ENCODE peak calls at places on chromosomes 4 and X, in nine cellular contexts. V is AG09319, O is left ventricle myocardium inferior, I is heart left ventricle, R is fibroblast of lung, H is Peyer's patch, G is heart right ventricle, U is ovary, W is H9. J is an unnamed sample.
A peak's percentile ranks its signal among the peaks of the same experiment; 100 is the strongest.

GRCh38 chr4:25927361-25928040 is 13.5 kb downstream of the SMIM20 start:
- DNase-seq in U (no peak), R (no peak), H (no peak), W (no peak), O (no peak), G (no peak), V (no peak), I (no peak), J (no peak)

GRCh38 chr4:78768447-78769177 is 7.5 kb upstream of the BMP2K start:
- DNase-seq in R (peak; percentile 53), U (no peak), O (no peak), I (no peak), G (no peak), V (no peak), H (peak; percentile 61), W (no peak), J (no peak)

GRCh38 chr4:43776371-43776770 is 672.2 kb downstream of the KCTD8 start:
- DNase-seq in O (no peak), G (no peak), U (no peak), I (no peak), R (peak; percentile 19), H (no peak), W (no peak), V (no peak), J (no peak)

GRCh38 chrX:12309040-12309732 is 170.9 kb downstream of the FRMPD4 start:
- DNase-seq in R (no peak), H (no peak), W (no peak), V (no peak), I (no peak), G (no peak), O (no peak), U (no peak), J (no peak)

GRCh38 chr4:185304944-185305690 is 90.6 kb downstream of the LRP2BP start:
- DNase-seq in O (no peak), V (no peak), G (no peak), I (no peak), W (peak; percentile 69), U (no peak), H (peak; percentile 51), R (peak; percentile 45), J (no peak)

GRCh38 chrX:138996268-138996667 is 284.8 kb upstream of the FGF13 start:
- DNase-seq in U (no peak), G (no peak), H (no peak), O (no peak), W (no peak), I (no peak), V (no peak), R (no peak), J (no peak)

GRCh38 chr4:39825741-39826231 is 127.8 kb downstream of the UBE2K start:
- DNase-seq in O (no peak), U (no peak), I (no peak), W (no peak), V (no peak), R (peak; percentile 54), G (no peak), H (no peak), J (no peak)

GRCh38 chr4:77433102-77433733 is 172.4 kb upstream of the CXCL13 start:
- DNase-seq in G (no peak), O (no peak), W (peak; percentile 39), V (peak; percentile 25), I (no peak), U (no peak), H (no peak), R (peak; percentile 35), J (peak; percentile 53)

GRCh38 chr4:24209131-24209530 is 319.3 kb upstream of the PPARGC1A start:
- DNase-seq in H (no peak), U (no peak), V (no peak), W (no peak), G (no peak), R (no peak), O (no peak), I (no peak), J (no peak)

GRCh38 chr4:48939785-48940184 is 33.2 kb upstream of the OCIAD2 start:
- DNase-seq in O (no peak), H (no peak), R (peak; percentile 52), U (no peak), V (no peak), I (no peak), G (no peak), W (no peak), J (no peak)

GRCh38 chrX:17706676-17707075 is 30.6 kb upstream of the SCML1 start:
- DNase-seq in G (no peak), U (no peak), H (no peak), W (no peak), I (no peak), O (no peak), R (peak; percentile 59), V (peak; percentile 38), J (no peak)

GRCh38 chr4:20538922-20539321 is 161.3 kb upstream of the PACRGL start:
- DNase-seq in H (no peak), V (no peak), U (no peak), O (no peak), W (no peak), I (no peak), R (no peak), G (no peak), J (no peak)

GRCh38 chrX:140274761-140275525 is 229.9 kb downstream of the SOX3 start:
- DNase-seq in V (no peak), W (peak; percentile 34), O (no peak), G (no peak), U (no peak), R (peak; percentile 60), H (no peak), I (no peak), J (no peak)

GRCh38 chr4:99945718-99946345 is 586 bp downstream of the DNAJB14 start:
- DNase-seq in U (no peak), H (no peak), R (peak; percentile 36), V (no peak), G (no peak), W (no peak), I (no peak), O (no peak), J (peak; percentile 26)

GRCh38 chr4:64799751-64800150 is 390.5 kb upstream of the TECRL start:
- DNase-seq in G (no peak), I (no peak), W (peak; percentile 34), O (no peak), R (no peak), U (no peak), V (no peak), H (no peak), J (no peak)

GRCh38 chr4:4361883-4362282 is 25.0 kb upstream of the NSG1 start:
- DNase-seq in H (no peak), I (no peak), U (no peak), W (no peak), R (no peak), G (no peak), O (no peak), V (no peak), J (no peak)

GRCh38 chr4:71473541-71474240 is 134.9 kb downstream of the SLC4A4 start:
- DNase-seq in W (no peak), G (no peak), O (no peak), V (no peak), U (no peak), I (no peak), H (no peak), R (no peak), J (no peak)

GRCh38 chr4:7557447-7557846 is 122.7 kb upstream of the PSAPL1 start:
- DNase-seq in H (no peak), I (no peak), V (peak; percentile 2), G (no peak), R (peak; percentile 35), O (no peak), W (no peak), U (no peak), J (no peak)

GRCh38 chrX:113741744-113742143 is 842.1 kb upstream of the HTR2C start:
- DNase-seq in U (no peak), O (no peak), R (no peak), V (peak; percentile 22), W (no peak), I (no peak), H (no peak), G (no peak), J (no peak)
- TF ChIP-seq CTCF in U (no peak), O (no peak), R (no peak), V (peak; percentile 43), W (peak; percentile 65), I (no peak), H (no peak), G (no peak), J (no peak)

GRCh38 chrX:13499736-13500135 is 69.7 kb upstream of the EGFL6 start:
- DNase-seq in H (no peak), O (no peak), G (no peak), I (no peak), W (no peak), R (no peak), U (no peak), V (no peak), J (no peak)
- TF ChIP-seq CTCF in H (no peak), O (no peak), G (no peak), I (no peak), W (no peak), R (no peak), U (no peak), V (no peak), J (no peak)

DNA sequence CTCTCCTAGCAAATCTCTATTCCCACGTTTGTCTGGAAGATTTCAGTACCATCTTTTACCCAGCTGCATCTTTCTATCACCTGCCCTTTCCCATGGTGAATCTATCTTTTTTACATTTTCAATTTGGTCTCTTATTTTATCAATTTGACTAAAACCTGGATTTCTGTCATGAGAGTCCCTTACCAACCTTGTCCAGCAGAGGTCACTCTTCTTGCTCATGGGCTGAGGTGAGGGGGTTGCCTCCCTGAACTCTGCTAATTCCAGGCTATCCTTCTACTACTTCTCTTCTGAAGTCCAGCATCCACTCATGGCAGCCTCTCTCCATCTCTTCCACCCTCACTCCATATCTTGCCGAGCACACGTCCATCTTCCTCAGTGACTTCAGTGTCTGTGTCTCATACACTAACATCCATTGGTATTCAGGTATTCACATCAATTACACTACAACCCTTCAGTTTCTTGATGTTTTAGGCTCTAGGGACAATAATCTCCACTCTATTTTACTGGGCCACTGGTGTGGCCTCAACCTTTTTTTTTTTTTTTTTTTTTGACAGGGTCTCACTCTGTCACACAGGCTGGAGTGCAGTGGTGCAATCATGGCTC is 17.8 kb upstream of the ZNF827 start:
- DNase-seq in W (peak; percentile 46), U (no peak), H (peak; percentile 58), I (no peak), V (no peak), O (no peak), G (no peak), R (peak; percentile 52), J (peak; percentile 24)
- TF ChIP-seq CTCF in W (peak; percentile 86), U (no peak), H (peak; percentile 29), I (peak; percentile 80), V (peak; percentile 81), O (peak; percentile 80), G (peak; percentile 53), R (peak; percentile 85), J (peak; percentile 78)

DNA sequence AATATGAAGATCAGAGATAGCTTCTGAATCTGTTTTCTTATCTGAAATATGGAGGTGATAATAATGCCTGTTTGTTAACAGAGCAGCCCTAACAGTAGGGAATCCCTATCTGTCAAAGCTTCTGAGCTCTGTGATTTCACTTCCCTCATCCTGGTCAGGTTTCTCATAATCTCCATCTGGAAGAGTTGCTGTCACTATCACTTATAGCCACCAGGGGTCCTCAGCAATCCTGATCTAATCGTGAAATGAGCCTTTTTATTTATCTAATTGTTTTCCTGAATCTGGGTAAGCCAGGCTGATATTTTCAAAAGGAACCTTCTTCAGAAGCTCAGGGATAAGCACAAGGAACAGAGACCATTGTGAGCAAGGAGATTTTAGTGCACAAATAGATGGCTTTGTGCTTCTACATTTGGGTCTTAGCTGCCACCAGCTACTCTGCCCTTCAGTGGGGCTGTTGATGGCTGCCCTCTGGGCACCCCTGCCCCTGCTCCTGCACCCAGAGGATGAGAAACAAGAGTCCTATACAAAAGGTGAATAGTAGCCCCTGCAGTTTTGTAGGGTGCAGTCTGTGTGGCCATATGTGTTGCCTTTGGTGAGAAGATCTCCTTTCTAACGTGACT is 196.4 kb upstream of the RADX start:
- DNase-seq in G (no peak), H (peak; percentile 47), R (peak; percentile 11), W (no peak), I (no peak), U (no peak), V (no peak), O (no peak), J (peak; percentile 17)
- TF ChIP-seq CTCF in G (peak; percentile 14), H (no peak), R (peak; percentile 61), W (peak; percentile 66), I (peak; percentile 51), U (no peak), V (peak; percentile 63), O (peak; percentile 56), J (peak; percentile 68)